ENCODE peak calls at places on chromosomes 5 and 9, in five cellular contexts. U is GM20000; C is AG09309; R is CD4-positive, alpha-beta T cell; F is cardiac muscle cell. G is an unnamed sample.

GRCh38 chr9:131915181-131915580 is 164.5 kb downstream of the MED27 start:
- DNase-seq in C (no peak), F (no peak), U (no peak), R (no peak), G (no peak)

GRCh38 chr9:91900057-91900816 is 49.8 kb downstream of the ROR2 start:
- DNase-seq in F (peak), R (no peak), C (no peak), U (no peak), G (no peak)

GRCh38 chr9:119369670-119370366 is 583 bp upstream of the BRINP1 start:
- DNase-seq in F (no peak), R (no peak), C (no peak), U (no peak), G (no peak)

GRCh38 chr5:81963544-81963943 is 8.3 kb upstream of the ATG10 start:
- DNase-seq in R (no peak), U (no peak), F (no peak), C (no peak), G (no peak)

GRCh38 chr9:82532504-82532903 is 530.4 kb downstream of the RASEF start:
- DNase-seq in U (no peak), F (peak), R (no peak), C (no peak), G (no peak)

GRCh38 chr5:151678146-151678545 is 8.6 kb downstream of the SPARC start:
- DNase-seq in U (no peak), R (no peak), C (no peak), F (peak), G (no peak)

GRCh38 chr5:133828727-133829126 is 139.7 kb downstream of the C5orf15 start:
- DNase-seq in U (no peak), C (no peak), R (no peak), F (no peak), G (no peak)

GRCh38 chr5:145660897-145661650 is 174.1 kb downstream of the PRELID2 start:
- DNase-seq in U (no peak), R (no peak), C (peak), F (peak), G (no peak)

GRCh38 chr9:102832814-102833213 is 162.3 kb upstream of the CYLC2 start:
- DNase-seq in F (no peak), U (no peak), C (no peak), R (no peak), G (no peak)

GRCh38 chr5:39253211-39253610 is 33.8 kb upstream of the FYB1 start:
- DNase-seq in R (no peak), U (no peak), F (peak), C (no peak), G (no peak)

GRCh38 chr5:133531634-133532033 is 80.7 kb downstream of the FSTL4 start:
- DNase-seq in U (no peak), C (no peak), R (no peak), F (peak), G (no peak)

GRCh38 chr9:114282926-114283325 is 40.0 kb upstream of the ORM1 start:
- DNase-seq in U (no peak), F (peak), R (no peak), C (peak), G (peak)

GRCh38 chr5:32942225-32942989 is 231.3 kb downstream of the NPR3 start:
- DNase-seq in C (no peak), F (peak), R (no peak), U (peak), G (peak)

GRCh38 chr9:34996905-34997279 is 7.3 kb downstream of the DNAJB5 start:
- DNase-seq in F (no peak), C (no peak), U (no peak), R (no peak), G (no peak)

GRCh38 chr5:140075371-140075770 is 32.3 kb upstream of the NRG2 start:
- DNase-seq in U (no peak), F (peak), R (no peak), C (peak), G (no peak)

GRCh38 chr5:64979518-64979917 is 210.8 kb downstream of the CWC27 start:
- DNase-seq in C (no peak), F (no peak), U (peak), R (no peak), G (no peak)

GRCh38 chr5:137575847-137576246 is 76.7 kb upstream of the SPOCK1 start:
- DNase-seq in R (no peak), U (no peak), C (no peak), F (peak), G (no peak)

GRCh38 chr9:97985058-97985861 is 2.1 kb downstream of the ANP32B start:
- DNase-seq in C (no peak), F (peak), U (no peak), R (peak), G (peak)

GRCh38 chr5:175325681-175326080 is 118.3 kb downstream of the DRD1 start:
- DNase-seq in F (no peak), R (no peak), U (no peak), C (peak), G (no peak)

GRCh38 chr5:177361418-177362101 is 3.8 kb downstream of the RGS14 start:
- DNase-seq in C (no peak), F (no peak), U (no peak), R (no peak), G (peak)

GRCh38 chr5:95861221-95861857 is 38.8 kb upstream of the GLRX start:
- DNase-seq in C (peak), U (no peak), F (peak), R (no peak), G (no peak)

GRCh38 chr5:138661991-138662434 is 86.8 kb upstream of the HSPA9 start:
- DNase-seq in U (no peak), F (no peak), R (no peak), C (no peak), G (no peak)

GRCh38 chr5:31948006-31948405 is 226.1 kb downstream of the GOLPH3 start:
- DNase-seq in C (no peak), F (no peak), R (no peak), U (no peak), G (no peak)

GRCh38 chr5:87826507-87826906 is 413.8 kb upstream of the CCNH start:
- DNase-seq in U (no peak), R (no peak), F (no peak), C (no peak), G (no peak)

GRCh38 chr9:128470560-128470959 is 14.8 kb downstream of the ODF2 start:
- DNase-seq in C (peak), R (no peak), F (peak), U (no peak), G (peak)

GRCh38 chr9:128168731-128169308 is 8.8 kb downstream of the BBLN start:
- DNase-seq in C (no peak), F (no peak), R (no peak), U (no peak), G (no peak)

GRCh38 chr5:38297830-38298608 is 39.7 kb downstream of the EGFLAM start:
- DNase-seq in U (no peak), F (no peak), R (no peak), C (no peak), G (no peak)

GRCh38 chr5:93791520-93791972 is 50.1 kb upstream of the POU5F2 start:
- DNase-seq in F (peak), U (no peak), C (no peak), R (no peak), G (no peak)

GRCh38 chr9:121545148-121545874 is 45.7 kb upstream of the GGTA1 start:
- DNase-seq in C (no peak), R (no peak), F (no peak), U (no peak), G (no peak)

GRCh38 chr5:151315998-151316597 is 12.5 kb upstream of the SLC36A3 start:
- DNase-seq in C (peak), F (peak), U (peak), R (peak), G (peak)

GRCh38 chr9:80410106-80410505 is 838.3 kb downstream of the TLE4 start:
- DNase-seq in R (no peak), C (no peak), U (no peak), F (no peak), G (no peak)

GRCh38 chr5:757931-758697 is 26.4 kb downstream of the ZDHHC11B start:
- DNase-seq in U (peak), F (no peak), C (no peak), R (peak), G (peak)

GRCh38 chr9:24293391-24293790 is 252.3 kb downstream of the IZUMO3 start:
- DNase-seq in U (no peak), C (no peak), F (no peak), R (no peak), G (no peak)

GRCh38 chr9:126420643-126421564 is 94.3 kb downstream of the MVB12B start:
- DNase-seq in R (no peak), F (no peak), C (no peak), U (no peak), G (no peak)

GRCh38 chr5:172659909-172660628 is 19.0 kb downstream of the NEURL1B start:
- DNase-seq in R (no peak), U (no peak), C (peak), F (peak), G (no peak)

GRCh38 chr5:170181902-170182301 is 50.9 kb upstream of the C5orf58 start:
- DNase-seq in U (no peak), F (no peak), R (no peak), C (no peak), G (no peak)

GRCh38 chr9:129289883-129290282 is 111.8 kb upstream of the IER5L start:
- DNase-seq in U (no peak), R (no peak), C (no peak), F (no peak), G (no peak)

GRCh38 chr5:109455598-109456096 is 45.9 kb upstream of the PJA2 start:
- DNase-seq in U (peak), C (peak), F (peak), R (no peak), G (peak)

GRCh38 chr9:134996591-134997530 is 79.1 kb upstream of the FCN1 start:
- DNase-seq in R (no peak), F (no peak), C (no peak), U (no peak), G (no peak)

GRCh38 chr5:142918959-142919635 is 148.9 kb downstream of the ARHGAP26 start:
- DNase-seq in F (no peak), R (no peak), C (no peak), U (no peak), G (no peak)

GRCh38 chr5:142925795-142926194 is 155.6 kb downstream of the ARHGAP26 start:
- DNase-seq in U (no peak), F (peak), C (peak), R (no peak), G (no peak)

GRCh38 chr5:142920888-142921612 is 150.9 kb downstream of the ARHGAP26 start:
- DNase-seq in F (no peak), C (no peak), R (no peak), U (no peak), G (no peak)

GRCh38 chr5:142924135-142924883 is 154.1 kb downstream of the ARHGAP26 start:
- DNase-seq in U (peak), R (no peak), C (no peak), F (peak), G (peak)

GRCh38 chr5:142922223-142922952 is 152.2 kb downstream of the ARHGAP26 start:
- DNase-seq in U (peak), R (no peak), C (peak), F (peak), G (no peak)
- TF ChIP-seq CTCF in U (peak), R (peak), C (no peak), F (peak), G (peak)

DNA sequence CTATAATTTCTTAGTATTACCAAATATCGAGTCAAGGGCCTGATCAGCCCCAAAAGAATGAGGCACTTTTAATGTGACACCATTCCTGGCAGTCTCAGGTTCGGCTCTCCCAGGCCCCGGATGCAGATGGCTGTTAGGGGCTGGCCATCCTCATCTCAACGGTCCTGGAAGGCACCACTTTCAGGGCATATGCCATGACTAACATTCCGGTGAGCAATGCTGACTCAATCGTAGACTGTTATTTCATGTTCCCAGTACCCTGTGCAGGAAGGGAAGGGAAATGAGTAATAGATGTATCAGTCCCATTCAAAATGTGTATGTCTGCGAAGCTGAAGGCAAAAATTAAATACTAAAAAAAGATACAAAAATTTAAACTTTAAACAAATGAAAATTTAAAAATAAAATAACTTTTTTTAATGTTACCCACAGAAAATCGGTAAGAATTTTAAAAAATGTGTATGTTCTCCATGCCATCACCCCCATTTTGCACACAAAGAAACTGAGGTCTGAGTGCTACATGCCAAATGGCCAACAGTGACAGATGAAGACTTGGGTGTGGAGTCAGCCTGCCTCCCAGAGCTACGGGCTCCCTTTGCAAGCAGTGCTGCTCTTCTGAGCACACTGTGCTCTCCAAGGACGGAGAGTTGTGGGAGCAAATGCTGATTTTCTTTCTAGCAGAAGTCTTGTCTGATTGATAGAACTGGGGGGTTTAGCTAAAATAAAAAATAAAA is 79.0 kb downstream of the GLDC start:
- DNase-seq in U (no peak), R (no peak), C (peak), F (peak), G (peak)
- TF ChIP-seq CTCF in U (no peak), R (no peak), C (no peak), F (no peak), G (no peak)

DNA sequence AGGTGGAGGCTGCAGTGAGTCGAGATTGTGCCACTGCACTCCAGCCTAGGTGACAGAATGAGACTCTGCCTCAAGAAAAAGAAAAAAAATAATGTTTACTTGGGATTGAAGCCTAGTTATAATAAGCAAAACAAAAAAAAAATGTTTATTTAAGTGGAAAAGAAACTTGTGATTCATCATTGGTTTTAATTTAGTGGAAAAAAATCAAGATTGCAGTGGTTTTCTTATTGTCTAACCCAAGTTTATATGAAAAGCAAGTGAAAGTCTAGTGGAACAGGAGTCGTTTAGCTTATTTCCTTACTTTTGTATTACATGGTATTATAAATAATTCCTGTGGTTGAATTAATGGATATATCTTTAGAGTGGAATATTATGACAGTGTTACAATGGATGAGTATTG is 8.4 kb downstream of the CNOT8 start:
- DNase-seq in U (no peak), F (no peak), R (no peak), C (no peak), G (no peak)
- TF ChIP-seq CTCF in U (no peak), F (no peak), R (no peak), C (no peak), G (no peak)

DNA sequence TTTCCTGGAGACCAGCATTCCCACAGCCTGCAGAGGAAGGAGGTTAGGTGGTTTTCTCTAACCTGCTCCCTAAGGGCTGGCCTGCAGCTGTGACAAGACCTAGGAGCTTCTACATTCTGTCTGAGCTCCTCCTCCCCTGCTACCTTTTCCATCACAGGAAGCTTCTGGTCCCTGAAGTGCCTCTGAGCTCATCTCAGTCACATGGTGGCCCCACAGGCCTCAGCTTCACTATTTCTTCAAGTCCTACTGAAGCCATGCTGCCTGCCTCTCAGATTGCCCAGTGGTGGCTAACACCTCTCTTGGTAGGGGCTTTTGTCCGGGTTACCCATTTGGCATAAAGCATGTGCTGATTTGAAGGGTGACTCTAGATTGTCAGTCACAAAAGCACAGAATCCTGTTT is 259.4 kb downstream of the CRB2 start:
- DNase-seq in C (no peak), U (peak), R (no peak), F (no peak), G (peak)
- TF ChIP-seq CTCF in C (no peak), U (no peak), R (no peak), F (no peak), G (no peak)

DNA sequence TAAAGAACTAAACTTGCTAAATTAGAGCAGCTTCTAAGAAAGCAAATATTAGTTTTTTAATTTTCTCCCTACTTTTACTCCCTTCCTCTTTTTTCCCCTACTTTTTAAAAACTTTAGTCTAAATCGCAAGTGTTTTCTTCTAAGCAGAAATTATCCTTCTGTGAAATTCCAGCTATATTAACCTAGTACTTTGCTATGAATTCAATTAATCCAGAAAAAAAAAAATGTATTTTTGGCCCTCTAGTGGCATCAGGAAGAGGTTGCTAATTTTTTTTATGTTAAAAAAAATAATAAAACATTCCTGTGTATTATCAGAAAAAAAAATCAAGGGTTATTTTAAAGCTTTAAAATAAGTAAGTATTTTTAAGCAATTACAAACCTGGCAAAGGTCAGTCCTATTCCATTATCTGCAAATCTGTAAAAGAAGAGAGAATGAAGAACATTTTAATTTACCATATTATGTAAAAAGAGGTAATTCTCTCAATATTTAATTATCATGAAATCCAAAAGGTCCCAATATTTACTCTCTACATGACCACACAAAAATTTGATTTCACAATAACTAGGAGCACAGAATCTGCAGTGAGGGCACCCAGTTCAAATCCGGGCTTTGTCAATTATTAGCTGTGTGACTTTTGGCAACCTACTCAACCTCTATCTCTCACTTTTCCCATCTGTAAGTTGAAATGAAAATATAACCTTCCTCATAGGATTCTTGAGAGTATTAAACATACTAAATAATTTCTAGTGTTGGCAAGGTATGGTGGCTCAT is 52.0 kb downstream of the CEMIP2 start:
- DNase-seq in R (no peak), F (no peak), C (no peak), U (no peak), G (no peak)
- TF ChIP-seq CTCF in R (peak), F (peak), C (peak), U (no peak), G (peak)

GRCh38 chr5:14011089-14012004 is 66.9 kb upstream of the DNAH5 start:
- DNase-seq in R (no peak), C (peak), F (peak), U (peak), G (peak)
- TF ChIP-seq CTCF in R (no peak), C (no peak), F (no peak), U (no peak), G (no peak)

GRCh38 chr5:171365351-171365750 is 22.3 kb upstream of the NPM1 start:
- DNase-seq in F (peak), R (no peak), C (no peak), U (no peak), G (peak)
- TF ChIP-seq CTCF in F (peak), R (no peak), C (peak), U (no peak), G (peak)

DNA sequence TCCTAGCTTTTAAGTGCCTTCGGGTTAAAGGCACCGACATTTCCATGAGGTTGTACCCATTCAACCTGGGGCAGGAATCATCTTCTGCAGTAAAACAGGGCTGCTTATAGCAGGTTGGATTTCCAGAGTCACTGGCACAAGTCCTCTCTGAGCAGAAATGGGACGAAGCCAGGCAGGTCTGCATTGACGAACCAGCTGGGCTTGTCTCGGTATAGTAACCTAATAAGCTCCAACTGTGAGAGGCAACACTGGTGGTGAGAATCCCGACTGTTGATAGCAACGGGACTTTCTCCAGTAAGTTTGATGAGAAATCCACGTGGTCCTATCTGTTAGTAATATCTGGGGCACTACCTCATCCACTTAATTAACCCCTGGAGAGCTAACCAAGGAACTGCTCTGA is 491.0 kb upstream of the C9orf72 start:
- DNase-seq in C (no peak), R (no peak), F (no peak), U (no peak), G (no peak)
- TF ChIP-seq CTCF in C (no peak), R (no peak), F (no peak), U (no peak), G (no peak)

G was measured in activated CD8-positive, alpha-beta T cell treated with anti-CD3 and anti-CD28 coated beads for 36 hours.